ENCODE peak calls at places on chromosomes 12 and 14, in ten cellular contexts. One of them, this sample, is unnamed.

GRCh38 chr14:36655963-36656768 is 5.5 kb upstream of the PAX9 start:
- DNase-seq in CD8-positive, alpha-beta memory T cell: no peak
- DNase-seq in T47D: no peak
- DNase-seq in AG20443: peak
- DNase-seq in CD8-positive, alpha-beta T cell: no peak
- DNase-seq in activated CD4-positive, alpha-beta T cell treated with anti-CD3 and anti-CD28 coated beads, Interleukin-2, amount 50 U/mL, for 1 hour: no peak
- DNase-seq in GM12865: no peak
- DNase-seq in GM23248: peak
- DNase-seq in iris pigment epithelial cell: no peak
- DNase-seq in A549: peak
- DNase-seq in this sample: no peak

GRCh38 chr14:34722723-34723545 is 8.5 kb upstream of the CFL2 start:
- DNase-seq in CD8-positive, alpha-beta memory T cell: no peak
- DNase-seq in T47D: peak
- DNase-seq in AG20443: peak
- DNase-seq in CD8-positive, alpha-beta T cell: peak
- DNase-seq in activated CD4-positive, alpha-beta T cell treated with anti-CD3 and anti-CD28 coated beads, Interleukin-2, amount 50 U/mL, for 1 hour: peak
- DNase-seq in GM12865: peak
- DNase-seq in GM23248: peak
- DNase-seq in iris pigment epithelial cell: peak
- DNase-seq in A549: peak
- DNase-seq in this sample: peak

GRCh38 chr14:31205681-31206535 is 1.7 kb downstream of the HECTD1 start:
- DNase-seq in CD8-positive, alpha-beta memory T cell: no peak
- DNase-seq in T47D: peak
- DNase-seq in AG20443: peak
- DNase-seq in CD8-positive, alpha-beta T cell: no peak
- DNase-seq in activated CD4-positive, alpha-beta T cell treated with anti-CD3 and anti-CD28 coated beads, Interleukin-2, amount 50 U/mL, for 1 hour: no peak
- DNase-seq in GM12865: peak
- DNase-seq in GM23248: peak
- DNase-seq in iris pigment epithelial cell: peak
- DNase-seq in A549: no peak
- DNase-seq in this sample: peak

GRCh38 chr14:102323102-102323501 is 3.6 kb downstream of the ZNF839 start:
- DNase-seq in CD8-positive, alpha-beta memory T cell: peak
- DNase-seq in T47D: peak
- DNase-seq in AG20443: peak
- DNase-seq in CD8-positive, alpha-beta T cell: no peak
- DNase-seq in activated CD4-positive, alpha-beta T cell treated with anti-CD3 and anti-CD28 coated beads, Interleukin-2, amount 50 U/mL, for 1 hour: peak
- DNase-seq in GM12865: peak
- DNase-seq in GM23248: peak
- DNase-seq in iris pigment epithelial cell: peak
- DNase-seq in A549: peak
- DNase-seq in this sample: peak

GRCh38 chr12:13976028-13976584 is 5.3 kb downstream of the GRIN2B start:
- DNase-seq in CD8-positive, alpha-beta memory T cell: no peak
- DNase-seq in T47D: no peak
- DNase-seq in AG20443: no peak
- DNase-seq in CD8-positive, alpha-beta T cell: no peak
- DNase-seq in activated CD4-positive, alpha-beta T cell treated with anti-CD3 and anti-CD28 coated beads, Interleukin-2, amount 50 U/mL, for 1 hour: no peak
- DNase-seq in GM12865: no peak
- DNase-seq in GM23248: no peak
- DNase-seq in iris pigment epithelial cell: no peak
- DNase-seq in A549: no peak
- DNase-seq in this sample: no peak

GRCh38 chr12:132429122-132429931 is 60.6 kb upstream of the FBRSL1 start:
- DNase-seq in CD8-positive, alpha-beta memory T cell: no peak
- DNase-seq in T47D: no peak
- DNase-seq in AG20443: no peak
- DNase-seq in CD8-positive, alpha-beta T cell: no peak
- DNase-seq in activated CD4-positive, alpha-beta T cell treated with anti-CD3 and anti-CD28 coated beads, Interleukin-2, amount 50 U/mL, for 1 hour: no peak
- DNase-seq in GM12865: no peak
- DNase-seq in GM23248: no peak
- DNase-seq in iris pigment epithelial cell: no peak
- DNase-seq in A549: no peak
- DNase-seq in this sample: peak

GRCh38 chr14:74763803-74764531 is 851 bp downstream of the YLPM1 start:
- DNase-seq in CD8-positive, alpha-beta memory T cell: peak
- DNase-seq in T47D: peak
- DNase-seq in AG20443: peak
- DNase-seq in CD8-positive, alpha-beta T cell: peak
- DNase-seq in activated CD4-positive, alpha-beta T cell treated with anti-CD3 and anti-CD28 coated beads, Interleukin-2, amount 50 U/mL, for 1 hour: peak
- DNase-seq in GM12865: peak
- DNase-seq in GM23248: peak
- DNase-seq in iris pigment epithelial cell: peak
- DNase-seq in A549: no peak
- DNase-seq in this sample: peak

GRCh38 chr14:65044596-65044959 is 57.7 kb downstream of the MAX start:
- DNase-seq in CD8-positive, alpha-beta memory T cell: no peak
- DNase-seq in T47D: no peak
- DNase-seq in AG20443: no peak
- DNase-seq in CD8-positive, alpha-beta T cell: no peak
- DNase-seq in activated CD4-positive, alpha-beta T cell treated with anti-CD3 and anti-CD28 coated beads, Interleukin-2, amount 50 U/mL, for 1 hour: no peak
- DNase-seq in GM12865: no peak
- DNase-seq in GM23248: no peak
- DNase-seq in iris pigment epithelial cell: no peak
- DNase-seq in A549: no peak
- DNase-seq in this sample: no peak

GRCh38 chr12:114916124-114916523 is 232.1 kb upstream of the TBX3 start:
- DNase-seq in CD8-positive, alpha-beta memory T cell: no peak
- DNase-seq in T47D: no peak
- DNase-seq in AG20443: peak
- DNase-seq in CD8-positive, alpha-beta T cell: no peak
- DNase-seq in activated CD4-positive, alpha-beta T cell treated with anti-CD3 and anti-CD28 coated beads, Interleukin-2, amount 50 U/mL, for 1 hour: no peak
- DNase-seq in GM12865: no peak
- DNase-seq in GM23248: peak
- DNase-seq in iris pigment epithelial cell: peak
- DNase-seq in A549: no peak
- DNase-seq in this sample: peak